ENCODE peak calls at places on chromosome 7, in seven cellular contexts. I, B, K, W, P, N and M are unnamed samples.

GRCh38 chr7:88278881-88279280 is 27.8 kb downstream of the STEAP4 start:
- DNase-seq in I (no peak), N (peak; percentile 13), W (no peak), P (no peak), B (no peak), K (peak; percentile 38), M (no peak)

GRCh38 chr7:55019329-55019690 is 493 bp downstream of the EGFR start:
- DNase-seq in N (peak; percentile 38), B (no peak), I (no peak), W (no peak), K (no peak), P (no peak), M (peak; percentile 46)

GRCh38 chr7:98400538-98401427 is at the start of gene BAIAP2L1:
- DNase-seq in W (peak; percentile 99), I (peak; percentile 88), N (peak; percentile 71), P (peak; percentile 23), K (peak; percentile 87), B (peak; percentile 36), M (peak; percentile 72)

GRCh38 chr7:149885191-149886017 is 11.6 kb downstream of the ATP6V0E2 start:
- DNase-seq in K (no peak), W (peak; percentile 16), B (no peak), N (peak; percentile 69), P (no peak), I (no peak), M (no peak)

GRCh38 chr7:18770154-18770807 is 274.7 kb downstream of the HDAC9 start:
- DNase-seq in B (no peak), W (no peak), K (no peak), P (no peak), N (peak; percentile 92), I (no peak), M (no peak)

GRCh38 chr7:20327047-20327446 is 3.7 kb upstream of the ITGB8 start:
- DNase-seq in I (no peak), B (no peak), N (peak; percentile 37), W (no peak), P (no peak), K (no peak), M (peak; percentile 51)

GRCh38 chr7:104160375-104160774 is 47.4 kb downstream of the ORC5 start:
- DNase-seq in I (peak; percentile 19), W (no peak), K (no peak), P (peak; percentile 30), N (peak; percentile 44), B (no peak), M (peak; percentile 16)

GRCh38 chr7:112023786-112024185 is 182.4 kb downstream of the DOCK4 start:
- DNase-seq in N (no peak), P (no peak), W (no peak), K (no peak), B (no peak), I (no peak), M (no peak)

GRCh38 chr7:124440081-124440480 is 325.5 kb downstream of the GPR37 start:
- DNase-seq in N (peak; percentile 38), W (no peak), K (no peak), I (no peak), P (no peak), B (no peak), M (no peak)

GRCh38 chr7:38311329-38311937 is 38.0 kb upstream of the TARP start:
- DNase-seq in B (no peak), W (no peak), I (peak; percentile 71), P (peak; percentile 6), K (no peak), N (no peak), M (peak; percentile 30)

GRCh38 chr7:136923111-136923510 is 54.7 kb downstream of the CHRM2 start:
- DNase-seq in B (no peak), W (no peak), I (no peak), K (no peak), N (peak; percentile 69), P (no peak), M (peak; percentile 51)

GRCh38 chr7:151046603-151047573 is 1.4 kb upstream of the ASIC3 start:
- DNase-seq in W (no peak), B (peak; percentile 15), P (no peak), N (peak; percentile 53), K (no peak), I (no peak), M (peak; percentile 71)

GRCh38 chr7:13279854-13280435 is 592.5 kb downstream of the ARL4A start:
- DNase-seq in K (no peak), P (peak; percentile 21), I (peak; percentile 34), W (no peak), N (peak; percentile 58), B (no peak), M (peak; percentile 61)

GRCh38 chr7:78052112-78052511 is 253.5 kb downstream of the PHTF2 start:
- DNase-seq in N (no peak), W (no peak), P (no peak), B (no peak), I (no peak), K (no peak), M (no peak)

GRCh38 chr7:99008181-99008631 is 129.9 kb downstream of the TRRAP start:
- DNase-seq in P (no peak), I (no peak), K (no peak), W (no peak), B (no peak), N (no peak), M (no peak)

GRCh38 chr7:1170741-1171501 is 10.9 kb upstream of the ZFAND2A start:
- DNase-seq in I (no peak), W (no peak), K (no peak), P (no peak), B (no peak), N (no peak), M (no peak)

GRCh38 chr7:108266489-108266888 is 136.3 kb upstream of the LAMB4 start:
- DNase-seq in N (no peak), P (peak; percentile 55), K (no peak), W (no peak), I (no peak), B (no peak), M (no peak)

GRCh38 chr7:74401137-74401859 is 52.4 kb upstream of the GTF2IRD1 start:
- DNase-seq in P (peak; percentile 72), I (peak; percentile 53), K (peak; percentile 51), N (peak; percentile 38), W (peak; percentile 86), B (peak; percentile 10), M (peak; percentile 76)

GRCh38 chr7:10913457-10913856 is 60.2 kb upstream of the PHF14 start:
- DNase-seq in W (no peak), P (no peak), K (peak; percentile 52), I (no peak), B (no peak), N (no peak), M (no peak)

GRCh38 chr7:44083796-44084195 is 1.5 kb upstream of the POLM start:
- DNase-seq in W (no peak), P (no peak), N (no peak), B (no peak), K (no peak), I (no peak), M (no peak)

GRCh38 chr7:151226875-151227782 is at the start of gene ABCF2:
- DNase-seq in B (peak; percentile 98), K (peak; percentile 97), I (peak; percentile 98), W (peak; percentile 97), N (peak; percentile 100), P (peak; percentile 97), M (peak; percentile 99)